ENCODE peak calls at places on chromosomes 6 and 20, in seven cellular contexts. A, K, P, F, I, Q and Z are unnamed samples.

GRCh38 chr20:56468317-56469076 is at the start of gene RTF2:
- DNase-seq in A (peak; percentile 96), K (peak; percentile 76), P (peak; percentile 98), F (peak; percentile 93), I (peak; percentile 90), Q (peak; percentile 97), Z (peak; percentile 96)

GRCh38 chr20:39574061-39574460 is 611.9 kb downstream of the DHX35 start:
- DNase-seq in A (no peak), K (no peak), P (no peak), F (no peak), I (no peak), Q (no peak), Z (no peak)

GRCh38 chr6:31972709-31973350 is 892 bp upstream of the DXO start:
- DNase-seq in A (no peak), K (peak; percentile 29), P (peak; percentile 45), F (no peak), I (no peak), Q (no peak), Z (no peak)

GRCh38 chr20:13665709-13666108 is 27.0 kb upstream of the TASP1 start:
- DNase-seq in A (no peak), K (no peak), P (no peak), F (no peak), I (no peak), Q (no peak), Z (no peak)

GRCh38 chr20:44153636-44154043 is 33.3 kb downstream of the JPH2 start:
- DNase-seq in A (peak; percentile 63), K (no peak), P (peak; percentile 43), F (no peak), I (no peak), Q (no peak), Z (peak; percentile 15)

GRCh38 chr20:9792674-9793073 is 46.2 kb downstream of the PAK5 start:
- DNase-seq in A (no peak), K (no peak), P (no peak), F (no peak), I (no peak), Q (no peak), Z (no peak)

GRCh38 chr6:119323478-119323877 is 26.1 kb downstream of the MAN1A1 start:
- DNase-seq in A (no peak), K (no peak), P (no peak), F (no peak), I (no peak), Q (no peak), Z (no peak)

GRCh38 chr6:45327956-45328522 is at the start of gene RUNX2:
- DNase-seq in A (no peak), K (peak; percentile 84), P (peak; percentile 91), F (no peak), I (peak; percentile 60), Q (no peak), Z (no peak)

GRCh38 chr6:21636876-21637275 is 43.3 kb downstream of the SOX4 start:
- DNase-seq in A (no peak), K (no peak), P (peak; percentile 29), F (no peak), I (no peak), Q (no peak), Z (no peak)

GRCh38 chr20:11261533-11262000 is 587.8 kb upstream of the JAG1 start:
- DNase-seq in A (no peak), K (peak; percentile 60), P (peak; percentile 71), F (no peak), I (no peak), Q (no peak), Z (no peak)